ENCODE peak calls at places on chromosomes 12 and 14, in nine cellular contexts. F is adrenal gland, V is A549, H is body of pancreas, O is suprapubic skin, Z is IMR-90, Y is sigmoid colon, T is endothelial cell of umbilical vein, M is breast epithelium. C is an unnamed sample.

GRCh38 chr12:62813031-62813829 is 121.7 kb downstream of the PPM1H start:
- DNase-seq in Y (peak; percentile 76), F (peak; percentile 46), H (peak; percentile 66), T (peak; percentile 68), V (peak; percentile 83), Z (peak; percentile 68), O (peak; percentile 83), M (no peak), C (no peak)

GRCh38 chr14:77883479-77884238 is 83.8 kb downstream of the ADCK1 start:
- DNase-seq in F (no peak), T (no peak), O (no peak), M (no peak), Z (no peak), H (no peak), Y (no peak), V (peak; percentile 9), C (no peak)

GRCh38 chr12:116282371-116283286 is 5.1 kb upstream of the MED13L start:
- DNase-seq in F (no peak), Y (no peak), O (no peak), V (no peak), H (no peak), M (no peak), T (no peak), Z (no peak), C (no peak)

GRCh38 chr14:88542857-88543795 is 11.7 kb downstream of the PTPN21 start:
- DNase-seq in T (no peak), V (peak; percentile 58), Z (no peak), O (no peak), M (no peak), H (no peak), Y (no peak), F (no peak), C (no peak)

GRCh38 chr14:25006961-25007795 is 42.8 kb downstream of the STXBP6 start:
- DNase-seq in T (peak; percentile 67), Z (peak; percentile 95), O (no peak), Y (no peak), H (peak; percentile 27), M (no peak), V (peak; percentile 72), F (no peak), C (no peak)

GRCh38 chr12:1932264-1932777 is 13.9 kb upstream of the CACNA2D4 start:
- DNase-seq in F (peak; percentile 63), Z (no peak), O (peak; percentile 66), T (no peak), M (no peak), V (no peak), H (peak; percentile 42), Y (peak; percentile 95), C (no peak)

GRCh38 chr14:102620413-102620812 is 28.0 kb downstream of the RCOR1 start:
- DNase-seq in F (no peak), Z (peak; percentile 44), M (no peak), Y (no peak), V (no peak), H (no peak), T (no peak), O (no peak), C (no peak)

GRCh38 chr14:104035300-104035699 is 50.2 kb upstream of the ASPG start:
- DNase-seq in Y (no peak), H (no peak), T (no peak), M (no peak), Z (no peak), F (no peak), O (no peak), V (no peak), C (no peak)

GRCh38 chr12:124828264-124829007 is 35.2 kb downstream of the SCARB1 start:
- DNase-seq in V (peak; percentile 96), H (peak; percentile 80), T (no peak), Z (peak; percentile 13), M (peak; percentile 56), Y (no peak), F (peak; percentile 82), O (no peak), C (no peak)

GRCh38 chr12:111398530-111398929 is 7.2 kb upstream of the SH2B3 start:
- DNase-seq in T (peak; percentile 33), Z (no peak), O (no peak), Y (no peak), H (no peak), M (no peak), F (no peak), V (no peak), C (no peak)

GRCh38 chr12:19139795-19140194 is 10.3 kb downstream of the PLEKHA5 start:
- DNase-seq in O (no peak), T (no peak), M (no peak), Z (no peak), V (no peak), F (no peak), Y (no peak), H (no peak), C (no peak)

GRCh38 chr14:35122696-35123387 is 490 bp downstream of the PRORP start:
- DNase-seq in H (no peak), Y (no peak), O (no peak), T (peak; percentile 50), F (no peak), Z (peak; percentile 59), M (no peak), V (no peak), C (no peak)

GRCh38 chr14:54175298-54175942 is 218.8 kb upstream of the BMP4 start:
- DNase-seq in O (peak; percentile 79), T (peak; percentile 91), V (peak; percentile 75), F (peak; percentile 74), M (peak; percentile 34), Y (peak; percentile 73), Z (peak; percentile 73), H (peak; percentile 71), C (peak; percentile 86)

GRCh38 chr14:60724080-60724618 is at the start of gene SIX4:
- DNase-seq in F (peak; percentile 77), Y (peak; percentile 87), Z (peak; percentile 92), V (peak; percentile 78), O (no peak), T (peak; percentile 85), M (peak; percentile 67), H (peak; percentile 81), C (peak; percentile 14)
- TF ChIP-seq POLR2A in F (peak; percentile 71), Y (no peak), Z (peak; percentile 82), V (peak; percentile 74), O (no peak), T (peak; percentile 75), M (peak; percentile 16), H (peak; percentile 51), C (no peak)

DNA sequence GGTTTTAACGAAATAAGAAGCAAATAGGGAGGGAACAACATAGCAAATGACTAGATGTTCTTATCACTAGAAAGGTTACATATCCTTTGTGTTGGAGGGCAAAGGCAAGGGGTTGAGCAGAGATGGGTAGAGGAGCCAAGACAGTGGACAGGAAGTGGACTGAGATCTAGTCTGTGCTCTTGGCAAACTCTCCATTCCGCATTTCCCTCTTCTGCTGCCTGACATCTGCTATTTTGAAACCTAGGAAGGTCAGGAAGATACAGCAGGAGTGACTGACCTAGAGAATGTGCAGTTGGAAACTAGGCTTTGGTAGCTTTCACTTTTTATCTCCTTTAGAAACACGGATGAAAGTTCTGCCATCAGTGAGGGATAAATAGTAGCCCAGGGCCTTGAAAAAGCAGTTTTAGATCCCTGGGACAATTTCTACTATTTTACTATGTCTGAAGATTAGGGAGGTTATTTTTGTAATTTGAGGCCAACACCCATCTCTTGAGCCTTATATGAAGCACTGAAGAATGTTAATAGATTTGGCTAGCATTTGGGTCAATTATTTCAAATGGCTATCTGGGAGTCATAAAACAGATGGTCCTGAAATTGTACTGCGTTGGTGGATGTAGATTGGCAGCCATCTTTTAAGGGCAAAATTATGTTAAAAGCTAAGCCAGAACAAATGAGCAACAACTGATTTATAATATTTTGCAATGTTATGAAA is 410.3 kb downstream of the PCNX1 start:
- DNase-seq in V (no peak), Y (no peak), T (no peak), H (no peak), F (peak; percentile 12), Z (no peak), M (no peak), O (no peak), C (no peak)
- H3K27ac ChIP-seq in V (no peak overlapping the region), Y (no peak overlapping the region), T (no peak overlapping the region), H (no peak overlapping the region), F (peak overlapping the region; percentile 41), Z (no peak overlapping the region), M (no peak overlapping the region), O (no peak overlapping the region), C (peak overlapping the region; percentile 51)

GRCh38 chr12:30696103-30696408 is 387 bp upstream of the IPO8 start:
- DNase-seq in O (no peak), F (no peak), H (no peak), Z (no peak), V (no peak), M (no peak), Y (no peak), T (no peak), C (no peak)

GRCh38 chr12:30694971-30695326 is 720 bp downstream of the IPO8 start:
- DNase-seq in T (peak; percentile 61), O (no peak), F (peak; percentile 65), V (peak; percentile 53), H (peak; percentile 58), Z (peak; percentile 35), M (no peak), Y (peak; percentile 67), C (peak; percentile 23)

GRCh38 chr12:30696486-30696885 is 817 bp upstream of the IPO8 start:
- DNase-seq in F (peak; percentile 9), O (no peak), Z (no peak), V (no peak), T (no peak), M (no peak), Y (no peak), H (peak; percentile 12), C (no peak)

GRCh38 chr12:30694412-30694955 is 1.2 kb downstream of the IPO8 start:
- DNase-seq in F (no peak), T (no peak), Y (no peak), H (no peak), Z (peak; percentile 22), O (no peak), M (no peak), V (peak; percentile 7), C (no peak)

GRCh38 chr12:30695327-30696102 is at the start of gene IPO8:
- DNase-seq in Z (peak; percentile 89), H (peak; percentile 93), V (peak; percentile 96), F (peak; percentile 95), Y (peak; percentile 95), O (peak; percentile 93), T (peak; percentile 89), M (peak; percentile 85), C (peak; percentile 88)
- TF ChIP-seq POLR2A in Z (no peak), H (peak; percentile 6), V (peak; percentile 48), F (no peak), Y (no peak), O (no peak), T (peak; percentile 33), M (no peak), C (no peak)

DNA sequence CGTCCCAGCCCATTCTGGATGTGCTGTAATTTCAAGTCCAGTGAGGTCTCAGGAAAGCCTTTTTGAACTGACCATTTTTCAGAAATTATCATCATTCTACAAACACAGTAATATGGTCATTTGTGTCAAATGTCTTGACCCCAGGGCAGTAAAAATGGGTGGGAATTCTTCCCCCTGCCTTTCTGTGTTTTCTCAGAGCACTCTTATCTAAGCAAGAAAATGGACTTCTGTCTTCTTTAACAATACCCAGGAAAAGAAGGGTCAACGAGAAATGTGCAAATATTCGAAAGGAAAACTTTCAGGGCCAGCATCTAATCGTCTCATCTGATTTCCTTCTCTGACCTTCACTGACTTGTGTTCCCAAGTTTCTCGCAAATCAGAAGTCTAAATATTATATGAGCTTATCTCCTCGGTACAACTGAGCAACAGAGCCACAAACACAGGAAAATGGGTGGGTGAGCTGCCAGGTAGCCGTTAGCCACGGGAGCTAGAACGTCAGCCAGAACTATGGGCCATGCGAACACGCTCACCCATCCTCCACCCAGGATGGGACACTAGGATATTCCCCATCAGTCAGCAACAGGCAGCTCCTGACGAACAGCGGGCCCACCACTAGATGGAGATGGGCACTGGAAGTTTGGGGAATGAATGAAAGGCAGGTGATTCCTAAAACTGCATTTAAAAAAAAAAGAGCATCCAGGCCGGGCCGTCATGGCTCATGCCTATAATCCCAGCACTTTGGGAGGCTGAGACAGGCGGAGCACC is 57.1 kb downstream of the VWF start:
- DNase-seq in F (peak; percentile 33), V (peak; percentile 69), O (no peak), Z (peak; percentile 28), H (no peak), T (peak; percentile 91), Y (no peak), M (no peak), C (peak; percentile 39)
- H3K27ac ChIP-seq in F (no peak overlapping the region), V (no peak overlapping the region), O (no peak overlapping the region), Z (no peak overlapping the region), H (no peak overlapping the region), T (peak overlapping the region; percentile 75), Y (no peak overlapping the region), M (no peak overlapping the region), C (no peak overlapping the region)